ENCODE peak calls at places on chromosomes 11 and 22, in nine cellular contexts. G is cardiac fibroblast, V is dorsolateral prefrontal cortex, I is colonic mucosa, J is tibial artery, Z is fibroblast of lung, K is choroid plexus epithelial cell, R is uterus, M is A549. N is an unnamed sample.

GRCh38 chr11:67490727-67491065 is 7.9 kb downstream of the AIP start:
- DNase-seq in G (no peak), V (no peak), I (no peak), J (no peak), Z (no peak), K (no peak), R (no peak), M (no peak), N (no peak)

GRCh38 chr22:23221351-23221804 is 41.1 kb downstream of the BCR start:
- DNase-seq in G (no peak), V (no peak), I (no peak), J (no peak), Z (no peak), K (no peak), R (no peak), M (no peak), N (no peak)

GRCh38 chr11:119044708-119045107 is 12.3 kb downstream of the HYOU1 start:
- DNase-seq in G (no peak), V (no peak), I (no peak), J (no peak), Z (no peak), K (no peak), R (no peak), M (no peak), N (no peak)

GRCh38 chr22:36838119-36839030 is 21.5 kb upstream of the PVALB start:
- DNase-seq in G (no peak), V (no peak), I (no peak), J (no peak), Z (no peak), K (no peak), R (no peak), M (no peak), N (no peak)

GRCh38 chr22:17939579-17939978 is 84.8 kb downstream of the MICAL3 start:
- DNase-seq in G (no peak), V (no peak), I (no peak), J (no peak), Z (no peak), K (no peak), R (no peak), M (no peak), N (no peak)

GRCh38 chr11:45102361-45102809 is 44.1 kb upstream of the PRDM11 start:
- DNase-seq in G (peak), V (no peak), I (no peak), J (no peak), Z (peak), K (no peak), R (no peak), M (no peak), N (no peak)

GRCh38 chr11:69540118-69541000 is 58.9 kb downstream of the LINC01488 start:
- DNase-seq in G (no peak), V (no peak), I (no peak), J (peak), Z (no peak), K (no peak), R (no peak), M (no peak), N (no peak)

GRCh38 chr11:16611395-16612233 is 126.8 kb upstream of the C11orf58 start:
- DNase-seq in G (no peak), V (no peak), I (no peak), J (no peak), Z (peak), K (no peak), R (no peak), M (no peak), N (no peak)

GRCh38 chr11:119709638-119710346 is 19.2 kb downstream of the NECTIN1 start:
- DNase-seq in G (peak), V (peak), I (no peak), J (no peak), Z (peak), K (peak), R (no peak), M (no peak), N (peak)

GRCh38 chr11:12232819-12233601 is 122.6 kb downstream of the MICAL2 start:
- DNase-seq in G (peak), V (no peak), I (no peak), J (no peak), Z (peak), K (peak), R (no peak), M (peak), N (peak)

GRCh38 chr11:11987503-11988022 is 20.9 kb downstream of the DKK3 start:
- DNase-seq in G (peak), V (no peak), I (no peak), J (no peak), Z (peak), K (peak), R (no peak), M (no peak), N (no peak)

GRCh38 chr22:20254975-20255946 is 12.9 kb downstream of the RTN4R start:
- DNase-seq in G (no peak), V (no peak), I (no peak), J (no peak), Z (no peak), K (no peak), R (no peak), M (no peak), N (no peak)

GRCh38 chr22:24370426-24370825 is 57.0 kb upstream of the ADORA2A start:
- DNase-seq in G (peak), V (no peak), I (no peak), J (no peak), Z (peak), K (no peak), R (no peak), M (no peak), N (no peak)

GRCh38 chr11:61138940-61139339 is 22.3 kb downstream of the VPS37C start:
- DNase-seq in G (peak), V (no peak), I (no peak), J (no peak), Z (peak), K (peak), R (no peak), M (no peak), N (peak)

GRCh38 chr22:24465566-24465965 is 29.6 kb upstream of the UPB1 start:
- DNase-seq in G (peak), V (no peak), I (no peak), J (no peak), Z (peak), K (peak), R (no peak), M (no peak), N (no peak)

GRCh38 chr11:108216988-108217387 is 5.5 kb downstream of the NPAT start:
- DNase-seq in G (no peak), V (no peak), I (no peak), J (no peak), Z (no peak), K (no peak), R (no peak), M (no peak), N (no peak)
- H3K4me3 ChIP-seq in G (no peak), V (no peak), I (no peak), J (no peak), Z (no peak), K (no peak), R (no peak), M (no peak), N (no peak)

DNA sequence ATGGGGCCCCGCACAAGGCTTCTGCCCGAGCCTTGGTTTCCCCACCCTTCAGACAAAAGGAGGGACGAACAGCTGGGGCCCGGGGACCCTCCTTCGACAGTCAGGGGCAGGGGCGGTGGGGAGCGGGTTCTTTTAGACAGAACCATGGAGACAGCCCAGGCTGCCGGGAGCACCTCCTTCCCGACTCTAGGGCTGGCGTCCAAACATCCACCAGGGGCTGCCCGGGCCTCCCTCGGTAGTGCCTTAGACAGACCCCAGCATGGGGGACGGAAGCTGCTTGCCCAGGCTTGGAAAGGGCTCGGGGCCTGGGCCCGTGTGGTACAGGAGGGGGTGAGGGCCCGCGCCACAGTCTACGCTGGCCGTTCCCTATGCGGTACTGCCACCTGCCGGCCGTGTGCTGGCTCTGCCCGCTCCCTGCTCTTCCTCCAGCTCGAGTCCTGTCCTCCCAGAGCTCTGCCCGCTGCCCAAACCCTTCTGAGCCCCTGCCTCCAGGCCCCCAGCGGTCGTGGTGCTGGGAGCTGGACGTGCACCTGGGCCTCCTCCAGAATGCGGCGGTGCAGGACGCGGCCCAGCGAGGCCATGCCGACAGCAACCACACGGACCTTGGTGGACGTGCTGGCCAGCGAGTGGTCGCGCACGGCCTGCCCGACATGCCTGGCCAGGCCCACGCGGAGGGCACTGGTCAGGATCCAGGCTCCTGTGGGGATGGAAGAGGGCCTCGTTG is 20.1 kb downstream of the TSSC4 start:
- DNase-seq in G (peak), V (peak), I (peak), J (no peak), Z (peak), K (peak), R (peak), M (peak), N (peak)
- TF ChIP-seq CTCF in G (peak), V (peak), I (peak), J (peak), Z (peak), K (peak), R (peak), M (peak), N (peak)

GRCh38 chr11:102111011-102111786 is 952 bp downstream of the YAP1 start:
- DNase-seq in G (peak), V (no peak), I (peak), J (peak), Z (peak), K (peak), R (peak), M (peak), N (peak)
- H3K4me3 ChIP-seq in G (peak), V (peak), I (peak), J (peak), Z (peak), K (peak), R (peak), M (peak), N (peak)

DNA sequence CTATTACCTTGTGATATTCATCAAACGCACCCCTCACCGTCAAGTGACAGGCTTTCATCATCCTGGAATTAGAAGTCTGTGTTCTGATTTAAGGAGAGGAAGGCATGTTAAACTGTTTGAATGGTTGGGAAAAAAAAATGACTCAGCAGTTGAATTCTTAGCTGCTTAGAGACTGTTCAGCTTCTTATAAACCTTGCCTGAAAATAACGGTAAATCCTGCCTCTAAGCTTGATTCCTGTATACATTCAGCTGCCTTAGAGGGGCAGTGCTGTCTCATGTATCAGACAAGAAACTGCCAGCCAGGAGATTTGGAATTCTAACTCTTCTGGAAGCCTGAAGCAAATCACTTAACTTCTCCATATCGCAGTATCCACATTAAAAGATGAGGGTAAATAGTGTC is 437.4 kb downstream of the JRKL start:
- DNase-seq in G (peak), V (no peak), I (no peak), J (no peak), Z (peak), K (peak), R (no peak), M (no peak), N (no peak)
- TF ChIP-seq CTCF in G (peak), V (peak), I (no peak), J (no peak), Z (peak), K (no peak), R (no peak), M (no peak), N (no peak)

GRCh38 chr11:2892215-2893020 is 6.8 kb upstream of the CDKN1C start:
- DNase-seq in G (peak), V (no peak), I (peak), J (peak), Z (peak), K (peak), R (peak), M (peak), N (no peak)

GRCh38 chr11:2891291-2891690 is 5.7 kb upstream of the CDKN1C start:
- DNase-seq in G (no peak), V (no peak), I (no peak), J (no peak), Z (peak), K (peak), R (no peak), M (no peak), N (no peak)

GRCh38 chr11:2890466-2891241 is 5.1 kb upstream of the CDKN1C start:
- DNase-seq in G (peak), V (no peak), I (peak), J (no peak), Z (peak), K (peak), R (peak), M (no peak), N (no peak)

GRCh38 chr11:2893021-2893528 is 7.5 kb upstream of the CDKN1C start:
- DNase-seq in G (no peak), V (no peak), I (no peak), J (no peak), Z (no peak), K (no peak), R (no peak), M (no peak), N (no peak)

GRCh38 chr11:2891901-2892214 is 6.3 kb upstream of the CDKN1C start:
- DNase-seq in G (no peak), V (no peak), I (peak), J (peak), Z (no peak), K (no peak), R (peak), M (no peak), N (no peak)
- H3K4me3 ChIP-seq in G (no peak), V (peak), I (peak), J (peak), Z (peak), K (peak), R (peak), M (peak), N (peak)

GRCh38 chr11:64089027-64089360 is 53.3 kb downstream of the FLRT1 start:
- DNase-seq in G (no peak), V (no peak), I (no peak), J (no peak), Z (no peak), K (no peak), R (no peak), M (no peak), N (no peak)

GRCh38 chr11:64086263-64086938 is 50.7 kb downstream of the FLRT1 start:
- DNase-seq in G (peak), V (no peak), I (peak), J (no peak), Z (peak), K (peak), R (peak), M (no peak), N (no peak)

GRCh38 chr11:64089493-64089892 is 53.8 kb downstream of the FLRT1 start:
- DNase-seq in G (no peak), V (no peak), I (no peak), J (no peak), Z (no peak), K (no peak), R (no peak), M (no peak), N (no peak)

GRCh38 chr11:64089915-64090810 is 54.4 kb downstream of the FLRT1 start:
- DNase-seq in G (no peak), V (no peak), I (no peak), J (no peak), Z (no peak), K (no peak), R (no peak), M (no peak), N (no peak)

DNA sequence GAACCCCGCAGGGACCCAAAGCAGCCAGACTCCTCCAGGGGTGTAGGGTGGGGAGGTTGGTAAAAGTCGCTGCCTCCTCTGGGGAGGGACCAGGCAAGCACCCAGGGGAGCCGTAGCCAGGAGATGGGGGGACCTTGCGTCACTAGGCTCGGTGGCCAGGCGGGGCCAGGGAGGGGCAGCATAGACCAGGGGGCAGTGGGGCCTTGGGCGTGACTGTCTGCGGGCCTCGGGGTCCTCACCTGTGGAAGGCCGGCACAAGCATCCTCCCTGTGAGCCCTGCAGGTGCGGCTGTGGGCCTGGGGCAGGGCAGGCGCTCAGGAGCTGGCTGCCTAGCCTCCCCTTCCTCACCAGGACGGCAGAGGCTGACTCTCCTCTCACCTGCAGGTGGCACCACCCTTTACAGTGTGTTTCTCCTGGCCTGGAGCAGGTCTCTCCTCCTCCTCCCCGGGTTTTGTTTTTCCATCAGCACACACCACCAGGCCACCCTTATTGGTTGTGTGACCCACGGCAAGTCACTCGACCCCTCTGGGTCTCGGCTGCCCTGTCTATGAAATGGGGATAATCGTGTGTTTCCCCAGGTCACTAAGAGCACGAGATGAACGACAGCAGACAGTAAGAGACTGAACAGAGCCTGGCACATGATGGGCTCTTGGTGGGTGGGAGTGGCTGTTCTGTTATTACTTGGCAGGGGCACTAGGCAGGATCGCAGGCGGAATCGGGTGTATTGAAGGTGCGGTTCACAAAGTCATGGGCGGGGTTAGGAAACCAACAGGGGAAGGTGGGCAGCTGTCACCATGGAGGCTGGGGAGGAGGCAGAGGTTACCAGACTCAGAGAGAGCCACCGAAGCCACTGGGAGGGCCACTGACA is 52.7 kb downstream of the FLRT1 start:
- DNase-seq in G (no peak), V (no peak), I (no peak), J (no peak), Z (no peak), K (no peak), R (no peak), M (peak), N (no peak)
- TF ChIP-seq CTCF in G (peak), V (no peak), I (no peak), J (no peak), Z (peak), K (peak), R (no peak), M (peak), N (peak)

DNA sequence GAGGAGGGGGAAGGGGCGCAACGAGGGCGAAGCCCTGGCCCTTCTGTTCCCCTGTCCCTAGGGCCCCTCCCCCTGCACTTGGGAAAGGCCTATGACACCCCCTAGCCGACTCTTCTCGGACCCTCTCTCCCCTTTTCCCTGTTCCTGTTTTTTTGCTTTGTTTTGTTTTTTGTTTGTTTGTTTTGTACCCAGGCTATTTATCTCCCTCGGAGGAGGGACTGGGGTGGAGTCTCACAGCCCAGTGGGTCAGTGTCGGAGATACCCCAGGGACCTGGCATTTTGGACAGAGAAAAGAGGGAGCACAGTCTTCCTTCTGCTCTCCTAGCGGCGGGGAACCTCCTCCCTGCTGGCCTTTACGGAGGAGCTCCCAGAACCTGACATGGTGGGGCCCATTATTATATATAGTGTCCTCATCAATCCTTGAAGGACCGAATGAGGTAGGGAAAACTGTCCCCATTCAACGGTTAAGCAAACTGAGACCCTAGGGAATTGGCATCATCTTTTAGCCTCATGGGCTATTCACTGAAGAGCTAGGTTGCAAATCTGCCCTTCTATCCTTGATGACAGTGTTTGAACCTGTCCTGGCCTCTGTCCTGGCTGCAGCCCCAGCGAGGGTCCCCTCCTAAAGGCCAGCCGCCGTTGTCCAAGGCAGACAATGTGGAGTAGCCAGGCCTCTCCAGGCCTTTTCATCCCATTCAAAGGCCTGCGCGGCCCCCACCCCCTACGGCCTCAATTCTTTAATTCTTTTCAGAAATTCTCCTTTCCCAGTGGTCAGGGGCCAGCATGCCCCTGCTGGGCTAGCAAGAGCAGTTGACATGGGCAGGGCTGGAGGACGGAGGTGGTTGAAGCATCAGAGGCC is 905 bp downstream of the EMID1 start:
- DNase-seq in G (no peak), V (no peak), I (no peak), J (no peak), Z (no peak), K (no peak), R (no peak), M (no peak), N (no peak)
- H3K4me3 ChIP-seq in G (peak), V (peak), I (peak), J (peak), Z (peak), K (peak), R (peak), M (peak), N (peak)

GRCh38 chr11:697811-698311 is 2.2 kb downstream of the TMEM80 start:
- DNase-seq in G (no peak), V (no peak), I (no peak), J (no peak), Z (no peak), K (peak), R (no peak), M (no peak), N (no peak)

GRCh38 chr11:701741-702513 is 4.1 kb upstream of the EPS8L2 start:
- DNase-seq in G (no peak), V (no peak), I (no peak), J (no peak), Z (no peak), K (no peak), R (no peak), M (no peak), N (no peak)

GRCh38 chr11:698493-699115 is 3.0 kb downstream of the TMEM80 start:
- DNase-seq in G (no peak), V (no peak), I (no peak), J (no peak), Z (no peak), K (peak), R (no peak), M (no peak), N (no peak)

GRCh38 chr11:699116-699508 is 3.5 kb downstream of the TMEM80 start:
- DNase-seq in G (no peak), V (no peak), I (no peak), J (no peak), Z (peak), K (peak), R (no peak), M (no peak), N (no peak)

GRCh38 chr11:699753-700152 is 4.1 kb downstream of the TMEM80 start:
- DNase-seq in G (no peak), V (no peak), I (no peak), J (no peak), Z (no peak), K (no peak), R (no peak), M (no peak), N (no peak)
- TF ChIP-seq CTCF in G (no peak), V (no peak), I (no peak), J (no peak), Z (no peak), K (no peak), R (no peak), M (no peak), N (no peak)

GRCh38 chr22:41343717-41344116 is 38.0 kb upstream of the TEF start:
- DNase-seq in G (no peak), V (no peak), I (no peak), J (no peak), Z (no peak), K (no peak), R (no peak), M (no peak), N (no peak)
- H3K4me3 ChIP-seq in G (no peak), V (no peak), I (no peak), J (no peak), Z (no peak), K (no peak), R (no peak), M (no peak), N (no peak)

N was measured in astrocyte of the cerebellum.